ENCODE peak calls at places on chromosomes 12 and 14, in seven cellular contexts. O is Kasumi-1; F is activated CD4-positive, CD25-positive, alpha-beta regulatory T cell; W is NCI-H748 treated with DMSO at 0.1 percent for 48 hours; U is epithelial cell of esophagus; M is WTC11; S is amniotic epithelial cell. N is an unnamed sample.

GRCh38 chr12:50626026-50626425 is 121.2 kb downstream of the DIP2B start:
- DNase-seq in O (peak; percentile 47), F (no peak), W (no peak), U (no peak), M (no peak), S (no peak), N (no peak)

GRCh38 chr12:116306968-116307367 is 29.5 kb upstream of the MED13L start:
- DNase-seq in O (no peak), F (no peak), W (no peak), U (no peak), M (no peak), S (no peak), N (no peak)

GRCh38 chr14:73231874-73232851 is 5.1 kb upstream of the PAPLN start:
- DNase-seq in O (no peak), F (no peak), W (no peak), U (peak; percentile 20), M (peak; percentile 82), S (no peak), N (no peak)

GRCh38 chr14:98692832-98693231 is 579.2 kb downstream of the BCL11B start:
- DNase-seq in O (no peak), F (no peak), W (no peak), U (peak; percentile 57), M (no peak), S (no peak), N (no peak)

GRCh38 chr12:51972849-51973273 is 21.4 kb downstream of the ACVR1B start:
- DNase-seq in O (peak; percentile 98), F (no peak), W (no peak), U (peak; percentile 78), M (no peak), S (peak; percentile 100), N (peak; percentile 43)

GRCh38 chr12:66775941-66776340 is 97.1 kb upstream of the GRIP1 start:
- DNase-seq in O (no peak), F (no peak), W (no peak), U (no peak), M (no peak), S (no peak), N (no peak)

GRCh38 chr12:111785651-111786050 is 18.9 kb downstream of the ALDH2 start:
- DNase-seq in O (no peak), F (no peak), W (no peak), U (no peak), M (no peak), S (peak; percentile 47), N (no peak)

GRCh38 chr14:73662439-73663056 is 17.8 kb downstream of the DNAL1 start:
- DNase-seq in O (peak; percentile 78), F (no peak), W (no peak), U (peak; percentile 94), M (peak; percentile 24), S (peak; percentile 96), N (peak; percentile 71)

GRCh38 chr12:89566615-89567014 is 40.8 kb upstream of the POC1B start:
- DNase-seq in O (no peak), F (no peak), W (no peak), U (peak; percentile 95), M (no peak), S (peak; percentile 95), N (no peak)

GRCh38 chr14:78519863-78520262 is 349.7 kb downstream of the NRXN3 start:
- DNase-seq in O (peak; percentile 20), F (no peak), W (no peak), U (peak; percentile 50), M (peak; percentile 79), S (peak; percentile 4), N (peak; percentile 25)

GRCh38 chr14:52275372-52275771 is 7.9 kb downstream of the PTGDR start:
- DNase-seq in O (no peak), F (no peak), W (no peak), U (no peak), M (no peak), S (no peak), N (no peak)

GRCh38 chr12:65923228-65923627 is 98.9 kb downstream of the HMGA2 start:
- DNase-seq in O (peak; percentile 83), F (no peak), W (no peak), U (no peak), M (no peak), S (no peak), N (no peak)

GRCh38 chr12:116113398-116114130 is 163.9 kb downstream of the MED13L start:
- DNase-seq in O (no peak), F (no peak), W (no peak), U (no peak), M (no peak), S (no peak), N (no peak)

GRCh38 chr12:19190292-19191031 is 60.9 kb downstream of the PLEKHA5 start:
- DNase-seq in O (peak; percentile 90), F (no peak), W (no peak), U (peak; percentile 68), M (no peak), S (peak; percentile 46), N (no peak)

GRCh38 chr12:66203820-66204219 is 14.8 kb downstream of the IRAK3 start:
- DNase-seq in O (no peak), F (no peak), W (no peak), U (peak; percentile 36), M (no peak), S (no peak), N (no peak)

GRCh38 chr12:104599985-104600712 is 143.4 kb downstream of the CHST11 start:
- DNase-seq in O (no peak), F (no peak), W (no peak), U (no peak), M (no peak), S (no peak), N (no peak)

GRCh38 chr14:50964683-50965390 is 20.6 kb upstream of the PYGL start:
- DNase-seq in O (no peak), F (no peak), W (no peak), U (peak; percentile 96), M (no peak), S (peak; percentile 95), N (no peak)

GRCh38 chr12:103114296-103115055 is 157.0 kb downstream of the ASCL1 start:
- DNase-seq in O (no peak), F (no peak), W (no peak), U (peak; percentile 45), M (no peak), S (no peak), N (peak; percentile 95)

GRCh38 chr12:125861299-125862281 is 796.4 kb downstream of the AACS start:
- DNase-seq in O (no peak), F (no peak), W (no peak), U (peak; percentile 5), M (no peak), S (no peak), N (no peak)